ENCODE peak calls at places on chromosomes 6 and 20, in six cellular contexts. U, F, I, X, Y and A are unnamed samples.
A peak's percentile ranks its signal among the peaks of the same experiment; 100 is the strongest.

GRCh38 chr6:13825871-13826270 is 11.5 kb upstream of the MCUR1 start:
- DNase-seq in U (no peak), F (no peak), I (no peak), X (no peak), Y (no peak), A (no peak)

GRCh38 chr20:32130965-32131364 is 21.5 kb downstream of the TM9SF4 start:
- DNase-seq in U (no peak), F (no peak), I (no peak), X (no peak), Y (no peak), A (no peak)

GRCh38 chr6:154539593-154540269 is 29.2 kb upstream of the CNKSR3 start:
- DNase-seq in U (no peak), F (no peak), I (no peak), X (no peak), Y (no peak), A (no peak)

GRCh38 chr20:14494355-14494754 is 156.9 kb upstream of the FLRT3 start:
- DNase-seq in U (no peak), F (no peak), I (no peak), X (no peak), Y (no peak), A (no peak)

GRCh38 chr20:32753731-32754130 is 8.5 kb upstream of the DNMT3B start:
- DNase-seq in U (no peak), F (no peak), I (no peak), X (no peak), Y (no peak), A (no peak)

GRCh38 chr6:107021786-107022185 is 6.2 kb upstream of the MTRES1 start:
- DNase-seq in U (no peak), F (no peak), I (no peak), X (no peak), Y (no peak), A (no peak)

GRCh38 chr6:32087574-32088486 is 21.3 kb downstream of the TNXB start:
- DNase-seq in U (peak; percentile 88), F (peak; percentile 92), I (peak; percentile 96), X (peak; percentile 49), Y (peak; percentile 72), A (peak; percentile 85)

GRCh38 chr20:17612287-17612974 is 42.6 kb downstream of the DSTN start:
- DNase-seq in U (no peak), F (peak; percentile 72), I (peak; percentile 62), X (peak; percentile 67), Y (no peak), A (no peak)

GRCh38 chr6:42446370-42446769 is 5.4 kb downstream of the TRERF1 start:
- DNase-seq in U (no peak), F (no peak), I (no peak), X (no peak), Y (no peak), A (no peak)

DNA sequence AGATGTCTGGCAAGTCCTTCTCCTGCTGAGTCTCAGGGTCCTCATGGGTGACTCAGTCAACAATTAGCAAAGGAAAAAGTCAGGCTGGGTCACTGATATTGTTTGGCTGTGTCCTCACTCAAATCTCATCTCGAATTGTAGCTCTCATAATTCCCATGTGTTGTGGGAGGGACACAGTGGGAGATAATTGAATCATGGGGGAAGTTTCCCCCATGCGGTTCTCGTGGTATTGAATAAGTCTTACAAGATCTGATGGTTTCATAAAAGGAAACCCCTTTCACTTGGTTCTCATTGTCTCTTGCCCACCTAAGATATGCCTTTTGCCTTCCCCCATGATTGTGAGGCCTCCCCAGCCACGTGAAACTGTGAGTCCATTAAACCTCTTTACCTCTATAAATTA is 45.7 kb downstream of the PREX1 start:
- DNase-seq in U (no peak), F (no peak), I (no peak), X (no peak), Y (no peak), A (no peak)
- H3K4me3 ChIP-seq in U (no peak overlapping the region), F (no peak overlapping the region), I (no peak overlapping the region), X (no peak overlapping the region), Y (no peak overlapping the region), A (no peak overlapping the region)

GRCh38 chr6:109010703-109011102 is 83.9 kb downstream of the SESN1 start:
- DNase-seq in U (no peak), F (no peak), I (no peak), X (no peak), Y (no peak), A (no peak)
- H3K4me3 ChIP-seq in U (no peak overlapping the region), F (no peak overlapping the region), I (no peak overlapping the region), X (peak overlapping the region; percentile 3), Y (no peak overlapping the region), A (peak overlapping the region; percentile 88)

GRCh38 chr6:34891296-34891695 is 2.2 kb downstream of the ANKS1A start:
- DNase-seq in U (no peak), F (no peak), I (no peak), X (no peak), Y (no peak), A (no peak)
- H3K4me3 ChIP-seq in U (peak overlapping the region; percentile 98), F (no peak overlapping the region), I (peak overlapping the region; percentile 76), X (no peak overlapping the region), Y (no peak overlapping the region), A (peak overlapping the region; percentile 85)

DNA sequence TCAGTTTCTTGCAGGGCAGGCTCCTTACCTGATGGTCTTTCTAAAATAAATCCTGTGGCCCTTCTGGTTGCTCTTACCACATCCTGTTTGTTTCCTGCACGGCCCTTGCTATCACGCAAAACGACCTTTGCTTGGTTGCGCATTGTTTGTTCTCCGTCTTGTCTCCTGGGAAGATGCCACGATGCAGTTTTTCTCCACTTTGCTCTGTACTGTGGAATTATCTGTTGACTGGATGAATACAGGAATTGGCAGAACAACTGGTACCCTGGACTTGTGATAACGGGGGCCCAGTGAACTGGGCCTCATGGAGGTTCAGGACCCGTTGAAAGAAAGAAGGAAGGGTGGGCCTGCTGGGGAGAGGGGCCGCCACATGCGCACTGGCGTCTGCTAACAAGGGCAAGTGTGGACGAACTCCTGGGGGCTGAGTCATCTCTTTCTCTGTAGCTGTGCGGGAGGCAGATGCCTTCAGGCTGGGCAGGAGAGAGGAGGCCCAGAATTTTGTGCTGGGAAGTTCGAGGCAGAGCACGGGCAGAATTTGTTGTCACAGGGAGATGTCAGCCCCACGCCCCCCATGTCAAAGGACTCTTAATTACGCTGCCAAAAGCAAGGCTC is 139.9 kb downstream of the BMP7 start:
- DNase-seq in U (no peak), F (no peak), I (no peak), X (no peak), Y (no peak), A (no peak)
- H3K4me3 ChIP-seq in U (no peak overlapping the region), F (no peak overlapping the region), I (no peak overlapping the region), X (no peak overlapping the region), Y (no peak overlapping the region), A (no peak overlapping the region)